ENCODE peak calls at places on chromosomes 6 and 20, in four cellular contexts. R is Calu3, K is fibroblast of mammary gland, B is mesenteric fat pad. V is an unnamed sample.

GRCh38 chr6:142551145-142551811 is 249.5 kb downstream of the ADGRG6 start:
- DNase-seq in R (peak), K (peak), B (no peak), V (no peak)

GRCh38 chr20:32780749-32781402 is 18.7 kb downstream of the DNMT3B start:
- DNase-seq in R (no peak), K (no peak), B (no peak), V (no peak)

GRCh38 chr6:44051516-44051915 is 75.7 kb downstream of the MRPL14 start:
- DNase-seq in R (peak), K (peak), B (no peak), V (peak)

GRCh38 chr6:127554435-127555006 is 22.5 kb upstream of the C6orf58 start:
- DNase-seq in R (peak), K (peak), B (no peak), V (peak)

GRCh38 chr6:131372535-131372934 is 200.5 kb upstream of the ARG1 start:
- DNase-seq in R (no peak), K (peak), B (no peak), V (no peak)

GRCh38 chr6:20769651-20770050 is 235.4 kb downstream of the CDKAL1 start:
- DNase-seq in R (no peak), K (no peak), B (no peak), V (no peak)

GRCh38 chr20:38946836-38947235 is 15.3 kb upstream of the DHX35 start:
- DNase-seq in R (no peak), K (no peak), B (no peak), V (no peak)

GRCh38 chr6:53322188-53323029 is 26.3 kb downstream of the ELOVL5 start:
- DNase-seq in R (no peak), K (peak), B (no peak), V (no peak)

GRCh38 chr6:56527934-56528333 is 114.8 kb downstream of the DST start:
- DNase-seq in R (no peak), K (peak), B (no peak), V (peak)

GRCh38 chr20:878511-879307 is 37.4 kb downstream of the ANGPT4 start:
- DNase-seq in R (peak), K (peak), B (no peak), V (peak)

GRCh38 chr6:63319911-63320310 is at the start of gene LGSN:
- DNase-seq in R (no peak), K (no peak), B (no peak), V (no peak)

GRCh38 chr6:22251331-22251730 is 45.5 kb downstream of the PRL start:
- DNase-seq in R (no peak), K (peak), B (no peak), V (peak)

GRCh38 chr20:59299961-59300340 is 460 bp upstream of the EDN3 start:
- DNase-seq in R (no peak), K (no peak), B (no peak), V (no peak)

GRCh38 chr6:137188855-137189254 is 15.4 kb upstream of the IL22RA2 start:
- DNase-seq in R (no peak), K (peak), B (no peak), V (peak)

GRCh38 chr6:146990821-146991798 is 213.1 kb upstream of the STXBP5 start:
- DNase-seq in R (no peak), K (peak), B (no peak), V (peak)

GRCh38 chr6:51711876-51712275 is 375.5 kb downstream of the PKHD1 start:
- DNase-seq in R (no peak), K (no peak), B (no peak), V (no peak)

GRCh38 chr6:35185302-35185681 is 28.5 kb upstream of the SCUBE3 start:
- DNase-seq in R (peak), K (peak), B (no peak), V (peak)

GRCh38 chr6:159463440-159463839 is 229.6 kb downstream of the SOD2 start:
- DNase-seq in R (no peak), K (peak), B (no peak), V (peak)

GRCh38 chr20:44089987-44090674 is 96.9 kb downstream of the JPH2 start:
- DNase-seq in R (peak), K (peak), B (no peak), V (peak)

GRCh38 chr20:48339147-48339985 is 488.4 kb downstream of the PREX1 start:
- DNase-seq in R (peak), K (peak), B (no peak), V (peak)

GRCh38 chr20:62391165-62392076 is 4.5 kb downstream of the RPS21 start:
- DNase-seq in R (no peak), K (no peak), B (no peak), V (no peak)